ENCODE peak calls at places on chromosomes 6 and 20, in nine cellular contexts. One of them, this sample, is unnamed.

GRCh38 chr20:63696628-63697356 is at the start of gene TNFRSF6B:
- DNase-seq in trophoblast cell: no peak
- DNase-seq in hepatocyte: no peak
- DNase-seq in upper lobe of right lung: peak
- DNase-seq in esophagus squamous epithelium: no peak
- DNase-seq in right lobe of liver: peak
- DNase-seq in AG04450: no peak
- DNase-seq in transverse colon: peak
- DNase-seq in spleen: peak
- DNase-seq in this sample: no peak

GRCh38 chr6:39197521-39198500 is 31.5 kb downstream of the KCNK5 start:
- DNase-seq in trophoblast cell: no peak
- DNase-seq in hepatocyte: no peak
- DNase-seq in upper lobe of right lung: no peak
- DNase-seq in esophagus squamous epithelium: no peak
- DNase-seq in right lobe of liver: no peak
- DNase-seq in AG04450: no peak
- DNase-seq in transverse colon: no peak
- DNase-seq in spleen: no peak
- DNase-seq in this sample: no peak

GRCh38 chr6:21826031-21826430 is 232.5 kb downstream of the SOX4 start:
- DNase-seq in trophoblast cell: peak
- DNase-seq in hepatocyte: peak
- DNase-seq in upper lobe of right lung: no peak
- DNase-seq in esophagus squamous epithelium: no peak
- DNase-seq in right lobe of liver: no peak
- DNase-seq in AG04450: no peak
- DNase-seq in transverse colon: no peak
- DNase-seq in spleen: no peak
- DNase-seq in this sample: no peak

GRCh38 chr6:28922841-28923317 is 906 bp downstream of the TRIM27 start:
- DNase-seq in trophoblast cell: peak
- DNase-seq in hepatocyte: peak
- DNase-seq in upper lobe of right lung: no peak
- DNase-seq in esophagus squamous epithelium: no peak
- DNase-seq in right lobe of liver: peak
- DNase-seq in AG04450: no peak
- DNase-seq in transverse colon: peak
- DNase-seq in spleen: no peak
- DNase-seq in this sample: no peak

GRCh38 chr6:3510178-3510577 is 53.3 kb upstream of the SLC22A23 start:
- DNase-seq in trophoblast cell: no peak
- DNase-seq in hepatocyte: no peak
- DNase-seq in upper lobe of right lung: no peak
- DNase-seq in esophagus squamous epithelium: no peak
- DNase-seq in right lobe of liver: no peak
- DNase-seq in AG04450: no peak
- DNase-seq in transverse colon: no peak
- DNase-seq in spleen: no peak
- DNase-seq in this sample: no peak

GRCh38 chr6:151425561-151425960 is 26.4 kb downstream of the RMND1 start:
- DNase-seq in trophoblast cell: no peak
- DNase-seq in hepatocyte: peak
- DNase-seq in upper lobe of right lung: no peak
- DNase-seq in esophagus squamous epithelium: no peak
- DNase-seq in right lobe of liver: no peak
- DNase-seq in AG04450: no peak
- DNase-seq in transverse colon: peak
- DNase-seq in spleen: no peak
- DNase-seq in this sample: no peak

GRCh38 chr6:106823058-106823457 is 151.5 kb downstream of the CD24 start:
- DNase-seq in trophoblast cell: no peak
- DNase-seq in hepatocyte: no peak
- DNase-seq in upper lobe of right lung: no peak
- DNase-seq in esophagus squamous epithelium: no peak
- DNase-seq in right lobe of liver: no peak
- DNase-seq in AG04450: no peak
- DNase-seq in transverse colon: no peak
- DNase-seq in spleen: no peak
- DNase-seq in this sample: no peak

GRCh38 chr6:170084166-170084730 is 206.6 kb downstream of the DLL1 start:
- DNase-seq in trophoblast cell: no peak
- DNase-seq in hepatocyte: no peak
- DNase-seq in upper lobe of right lung: no peak
- DNase-seq in esophagus squamous epithelium: no peak
- DNase-seq in right lobe of liver: peak
- DNase-seq in AG04450: no peak
- DNase-seq in transverse colon: no peak
- DNase-seq in spleen: peak
- DNase-seq in this sample: no peak

GRCh38 chr6:24936641-24937317 is 1.0 kb upstream of the RIPOR2 start:
- DNase-seq in trophoblast cell: no peak
- DNase-seq in hepatocyte: no peak
- DNase-seq in upper lobe of right lung: no peak
- DNase-seq in esophagus squamous epithelium: no peak
- DNase-seq in right lobe of liver: no peak
- DNase-seq in AG04450: no peak
- DNase-seq in transverse colon: no peak
- DNase-seq in spleen: no peak
- DNase-seq in this sample: no peak

GRCh38 chr6:149840345-149841075 is 23.6 kb downstream of the LRP11 start:
- DNase-seq in trophoblast cell: peak
- DNase-seq in hepatocyte: peak
- DNase-seq in upper lobe of right lung: peak
- DNase-seq in esophagus squamous epithelium: no peak
- DNase-seq in right lobe of liver: peak
- DNase-seq in AG04450: peak
- DNase-seq in transverse colon: peak
- DNase-seq in spleen: no peak
- DNase-seq in this sample: no peak

GRCh38 chr20:31570735-31571617 is 34.1 kb upstream of the ID1 start:
- DNase-seq in trophoblast cell: no peak
- DNase-seq in hepatocyte: peak
- DNase-seq in upper lobe of right lung: no peak
- DNase-seq in esophagus squamous epithelium: no peak
- DNase-seq in right lobe of liver: peak
- DNase-seq in AG04450: no peak
- DNase-seq in transverse colon: peak
- DNase-seq in spleen: peak
- DNase-seq in this sample: peak

GRCh38 chr6:36599791-36600209 is 5.6 kb downstream of the SRSF3 start:
- DNase-seq in trophoblast cell: peak
- DNase-seq in hepatocyte: peak
- DNase-seq in upper lobe of right lung: peak
- DNase-seq in esophagus squamous epithelium: no peak
- DNase-seq in right lobe of liver: no peak
- DNase-seq in AG04450: no peak
- DNase-seq in transverse colon: no peak
- DNase-seq in spleen: peak
- DNase-seq in this sample: no peak

GRCh38 chr6:148432405-148433195 is 90.0 kb downstream of the SASH1 start:
- DNase-seq in trophoblast cell: no peak
- DNase-seq in hepatocyte: no peak
- DNase-seq in upper lobe of right lung: no peak
- DNase-seq in esophagus squamous epithelium: no peak
- DNase-seq in right lobe of liver: no peak
- DNase-seq in AG04450: no peak
- DNase-seq in transverse colon: no peak
- DNase-seq in spleen: no peak
- DNase-seq in this sample: no peak

GRCh38 chr20:17786221-17786718 is 86.5 kb downstream of the BANF2 start:
- DNase-seq in trophoblast cell: no peak
- DNase-seq in hepatocyte: no peak
- DNase-seq in upper lobe of right lung: no peak
- DNase-seq in esophagus squamous epithelium: no peak
- DNase-seq in right lobe of liver: no peak
- DNase-seq in AG04450: peak
- DNase-seq in transverse colon: no peak
- DNase-seq in spleen: no peak
- DNase-seq in this sample: no peak

GRCh38 chr6:1380625-1381396 is 8.6 kb upstream of the FOXF2 start:
- DNase-seq in trophoblast cell: no peak
- DNase-seq in hepatocyte: no peak
- DNase-seq in upper lobe of right lung: no peak
- DNase-seq in esophagus squamous epithelium: no peak
- DNase-seq in right lobe of liver: no peak
- DNase-seq in AG04450: no peak
- DNase-seq in transverse colon: no peak
- DNase-seq in spleen: no peak
- DNase-seq in this sample: no peak

GRCh38 chr20:634526-634925 is 18.5 kb downstream of the SRXN1 start:
- DNase-seq in trophoblast cell: no peak
- DNase-seq in hepatocyte: no peak
- DNase-seq in upper lobe of right lung: peak
- DNase-seq in esophagus squamous epithelium: no peak
- DNase-seq in right lobe of liver: no peak
- DNase-seq in AG04450: no peak
- DNase-seq in transverse colon: no peak
- DNase-seq in spleen: no peak
- DNase-seq in this sample: peak

DNA sequence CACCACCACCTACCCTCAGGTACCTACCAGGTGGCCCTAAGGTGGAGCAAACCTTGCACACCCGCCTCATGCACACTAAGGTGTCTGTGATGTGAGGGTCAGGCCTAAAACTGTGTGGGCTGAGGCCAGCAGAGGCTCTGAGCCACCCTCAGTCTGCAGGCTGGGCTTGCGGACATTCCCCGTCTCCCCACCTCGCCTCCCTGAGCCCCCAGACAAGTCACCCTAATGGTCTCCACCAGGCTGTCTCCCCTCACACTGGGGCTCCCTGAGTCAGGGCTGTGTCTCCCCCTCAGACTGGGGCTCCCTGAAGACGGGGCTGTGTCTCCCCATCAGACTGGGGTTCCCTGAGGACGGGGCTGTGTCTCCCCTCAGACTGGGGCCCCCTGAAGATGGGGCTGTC is 12.5 kb downstream of the PRPH2 start:
- DNase-seq in trophoblast cell: no peak
- DNase-seq in hepatocyte: no peak
- DNase-seq in upper lobe of right lung: no peak
- DNase-seq in esophagus squamous epithelium: no peak
- DNase-seq in right lobe of liver: no peak
- DNase-seq in AG04450: no peak
- DNase-seq in transverse colon: no peak
- DNase-seq in spleen: no peak
- DNase-seq in this sample: no peak
- H3K27ac ChIP-seq in trophoblast cell: no peak
- H3K27ac ChIP-seq in hepatocyte: no peak
- H3K27ac ChIP-seq in upper lobe of right lung: no peak
- H3K27ac ChIP-seq in esophagus squamous epithelium: no peak
- H3K27ac ChIP-seq in right lobe of liver: no peak
- H3K27ac ChIP-seq in AG04450: no peak
- H3K27ac ChIP-seq in transverse colon: no peak
- H3K27ac ChIP-seq in spleen: no peak
- H3K27ac ChIP-seq in this sample: no peak

DNA sequence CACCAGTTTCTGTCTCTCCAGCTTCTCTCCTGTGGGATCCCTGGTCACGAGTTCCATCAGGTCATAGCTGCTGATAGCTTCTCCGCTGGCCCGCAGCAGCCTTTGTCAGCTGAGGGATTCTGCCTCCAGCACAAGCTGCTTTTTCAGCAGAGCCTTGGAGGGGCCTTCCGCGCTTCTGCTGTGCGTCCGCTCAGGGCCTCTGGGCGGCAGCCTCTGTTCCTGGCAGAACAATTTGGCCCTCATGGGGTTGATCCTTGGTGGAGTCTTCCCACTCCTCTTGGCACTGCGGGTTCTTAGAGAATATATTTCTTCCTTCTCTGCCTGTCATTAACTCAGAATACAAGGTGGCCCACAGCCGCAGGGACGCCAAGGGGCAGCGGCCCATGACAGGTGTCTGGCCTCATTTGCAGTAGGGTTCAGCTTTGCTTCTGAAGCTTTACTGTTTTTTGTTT is 158.8 kb downstream of the DTNBP1 start:
- DNase-seq in trophoblast cell: no peak
- DNase-seq in hepatocyte: no peak
- DNase-seq in upper lobe of right lung: peak
- DNase-seq in esophagus squamous epithelium: no peak
- DNase-seq in right lobe of liver: no peak
- DNase-seq in AG04450: no peak
- DNase-seq in transverse colon: peak
- DNase-seq in spleen: peak
- DNase-seq in this sample: no peak
- H3K27ac ChIP-seq in trophoblast cell: no peak
- H3K27ac ChIP-seq in hepatocyte: peak
- H3K27ac ChIP-seq in upper lobe of right lung: peak
- H3K27ac ChIP-seq in esophagus squamous epithelium: peak
- H3K27ac ChIP-seq in right lobe of liver: peak
- H3K27ac ChIP-seq in AG04450: peak
- H3K27ac ChIP-seq in transverse colon: peak
- H3K27ac ChIP-seq in spleen: peak
- H3K27ac ChIP-seq in this sample: peak

GRCh38 chr20:52497731-52498130 is 306.2 kb upstream of the ZFP64 start:
- DNase-seq in trophoblast cell: no peak
- DNase-seq in hepatocyte: no peak
- DNase-seq in upper lobe of right lung: no peak
- DNase-seq in esophagus squamous epithelium: no peak
- DNase-seq in right lobe of liver: no peak
- DNase-seq in AG04450: no peak
- DNase-seq in transverse colon: no peak
- DNase-seq in spleen: no peak
- DNase-seq in this sample: no peak

GRCh38 chr20:52494244-52494643 is 302.7 kb upstream of the ZFP64 start:
- DNase-seq in trophoblast cell: peak
- DNase-seq in hepatocyte: peak
- DNase-seq in upper lobe of right lung: no peak
- DNase-seq in esophagus squamous epithelium: no peak
- DNase-seq in right lobe of liver: no peak
- DNase-seq in AG04450: peak
- DNase-seq in transverse colon: no peak
- DNase-seq in spleen: no peak
- DNase-seq in this sample: no peak

GRCh38 chr20:52496191-52496590 is 304.6 kb upstream of the ZFP64 start:
- DNase-seq in trophoblast cell: no peak
- DNase-seq in hepatocyte: no peak
- DNase-seq in upper lobe of right lung: no peak
- DNase-seq in esophagus squamous epithelium: no peak
- DNase-seq in right lobe of liver: no peak
- DNase-seq in AG04450: no peak
- DNase-seq in transverse colon: no peak
- DNase-seq in spleen: no peak
- DNase-seq in this sample: no peak

GRCh38 chr20:52490715-52491430 is 299.3 kb upstream of the ZFP64 start:
- DNase-seq in trophoblast cell: peak
- DNase-seq in hepatocyte: peak
- DNase-seq in upper lobe of right lung: no peak
- DNase-seq in esophagus squamous epithelium: no peak
- DNase-seq in right lobe of liver: no peak
- DNase-seq in AG04450: peak
- DNase-seq in transverse colon: no peak
- DNase-seq in spleen: no peak
- DNase-seq in this sample: no peak

GRCh38 chr20:52493177-52493711 is 301.7 kb upstream of the ZFP64 start:
- DNase-seq in trophoblast cell: no peak
- DNase-seq in hepatocyte: peak
- DNase-seq in upper lobe of right lung: no peak
- DNase-seq in esophagus squamous epithelium: no peak
- DNase-seq in right lobe of liver: no peak
- DNase-seq in AG04450: no peak
- DNase-seq in transverse colon: no peak
- DNase-seq in spleen: no peak
- DNase-seq in this sample: no peak
- H3K27ac ChIP-seq in trophoblast cell: no peak
- H3K27ac ChIP-seq in hepatocyte: no peak
- H3K27ac ChIP-seq in upper lobe of right lung: no peak
- H3K27ac ChIP-seq in esophagus squamous epithelium: peak
- H3K27ac ChIP-seq in right lobe of liver: no peak
- H3K27ac ChIP-seq in AG04450: peak
- H3K27ac ChIP-seq in transverse colon: no peak
- H3K27ac ChIP-seq in spleen: peak
- H3K27ac ChIP-seq in this sample: no peak

GRCh38 chr6:128508588-128509296 is 11.7 kb downstream of the PTPRK start:
- DNase-seq in trophoblast cell: peak
- DNase-seq in hepatocyte: peak
- DNase-seq in upper lobe of right lung: no peak
- DNase-seq in esophagus squamous epithelium: no peak
- DNase-seq in right lobe of liver: no peak
- DNase-seq in AG04450: no peak
- DNase-seq in transverse colon: no peak
- DNase-seq in spleen: no peak
- DNase-seq in this sample: no peak
- H3K27ac ChIP-seq in trophoblast cell: no peak
- H3K27ac ChIP-seq in hepatocyte: peak
- H3K27ac ChIP-seq in upper lobe of right lung: no peak
- H3K27ac ChIP-seq in esophagus squamous epithelium: no peak
- H3K27ac ChIP-seq in right lobe of liver: peak
- H3K27ac ChIP-seq in AG04450: peak
- H3K27ac ChIP-seq in transverse colon: peak
- H3K27ac ChIP-seq in spleen: no peak
- H3K27ac ChIP-seq in this sample: peak

This sample was measured in caudate nucleus.